ENCODE peak calls at places on chromosomes 5 and 9, in six cellular contexts. One of them, this sample, is unnamed.

GRCh38 chr5:85453026-85453349 is 1068.3 kb upstream of the EDIL3 start:
- DNase-seq in RWPE1: no peak
- DNase-seq in mammary epithelial cell: no peak
- DNase-seq in astrocyte of the spinal cord: no peak
- DNase-seq in lower leg skin: no peak
- DNase-seq in upper lobe of right lung: no peak
- DNase-seq in this sample: no peak

GRCh38 chr5:127634007-127634406 is 14.9 kb upstream of the CTXN3 start:
- DNase-seq in lower leg skin: no peak
- DNase-seq in RWPE1: no peak
- DNase-seq in mammary epithelial cell: no peak
- DNase-seq in astrocyte of the spinal cord: no peak
- DNase-seq in upper lobe of right lung: no peak
- DNase-seq in this sample: no peak

GRCh38 chr5:14364576-14365472 is 216.8 kb upstream of the OTULINL start:
- DNase-seq in astrocyte of the spinal cord: no peak
- DNase-seq in upper lobe of right lung: no peak
- DNase-seq in mammary epithelial cell: peak
- DNase-seq in lower leg skin: no peak
- DNase-seq in RWPE1: peak
- DNase-seq in this sample: no peak

GRCh38 chr5:7779019-7779662 is 71.8 kb downstream of the CFAP90 start:
- DNase-seq in upper lobe of right lung: no peak
- DNase-seq in astrocyte of the spinal cord: no peak
- DNase-seq in mammary epithelial cell: no peak
- DNase-seq in RWPE1: no peak
- DNase-seq in lower leg skin: no peak
- DNase-seq in this sample: no peak

GRCh38 chr9:134475051-134475790 is 149.0 kb downstream of the RXRA start:
- DNase-seq in upper lobe of right lung: no peak
- DNase-seq in RWPE1: no peak
- DNase-seq in astrocyte of the spinal cord: peak
- DNase-seq in lower leg skin: peak
- DNase-seq in mammary epithelial cell: no peak
- DNase-seq in this sample: peak

GRCh38 chr5:137462816-137463520 is 36.2 kb downstream of the SPOCK1 start:
- DNase-seq in RWPE1: no peak
- DNase-seq in mammary epithelial cell: no peak
- DNase-seq in lower leg skin: no peak
- DNase-seq in astrocyte of the spinal cord: no peak
- DNase-seq in upper lobe of right lung: no peak
- DNase-seq in this sample: peak

GRCh38 chr5:177327539-177328522 is 16.1 kb upstream of the MXD3 start:
- DNase-seq in upper lobe of right lung: peak
- DNase-seq in lower leg skin: no peak
- DNase-seq in RWPE1: peak
- DNase-seq in mammary epithelial cell: peak
- DNase-seq in astrocyte of the spinal cord: peak
- DNase-seq in this sample: no peak

GRCh38 chr9:79780559-79780958 is 208.8 kb downstream of the TLE4 start:
- DNase-seq in upper lobe of right lung: no peak
- DNase-seq in lower leg skin: no peak
- DNase-seq in astrocyte of the spinal cord: no peak
- DNase-seq in RWPE1: no peak
- DNase-seq in mammary epithelial cell: no peak
- DNase-seq in this sample: no peak

GRCh38 chr9:128073260-128073886 is 5.3 kb downstream of the SLC25A25 start:
- DNase-seq in upper lobe of right lung: no peak
- DNase-seq in mammary epithelial cell: no peak
- DNase-seq in astrocyte of the spinal cord: no peak
- DNase-seq in RWPE1: no peak
- DNase-seq in lower leg skin: no peak
- DNase-seq in this sample: no peak

GRCh38 chr9:35397923-35398322 is 92.0 kb upstream of the RUSC2 start:
- DNase-seq in upper lobe of right lung: no peak
- DNase-seq in astrocyte of the spinal cord: no peak
- DNase-seq in RWPE1: no peak
- DNase-seq in lower leg skin: no peak
- DNase-seq in mammary epithelial cell: no peak
- DNase-seq in this sample: no peak

GRCh38 chr9:116786737-116787136 is 99.6 kb downstream of the TRIM32 start:
- DNase-seq in RWPE1: no peak
- DNase-seq in upper lobe of right lung: no peak
- DNase-seq in mammary epithelial cell: peak
- DNase-seq in lower leg skin: no peak
- DNase-seq in astrocyte of the spinal cord: no peak
- DNase-seq in this sample: no peak

GRCh38 chr9:136093995-136094881 is 851 bp downstream of the NACC2 start:
- DNase-seq in upper lobe of right lung: peak
- DNase-seq in RWPE1: peak
- DNase-seq in astrocyte of the spinal cord: peak
- DNase-seq in mammary epithelial cell: peak
- DNase-seq in lower leg skin: no peak
- DNase-seq in this sample: peak

GRCh38 chr9:4970970-4971641 is 14.0 kb upstream of the JAK2 start:
- DNase-seq in RWPE1: no peak
- DNase-seq in astrocyte of the spinal cord: no peak
- DNase-seq in mammary epithelial cell: no peak
- DNase-seq in upper lobe of right lung: no peak
- DNase-seq in lower leg skin: no peak
- DNase-seq in this sample: no peak

GRCh38 chr5:108556414-108556813 is 174.5 kb upstream of the FBXL17 start:
- DNase-seq in astrocyte of the spinal cord: no peak
- DNase-seq in upper lobe of right lung: no peak
- DNase-seq in mammary epithelial cell: no peak
- DNase-seq in RWPE1: no peak
- DNase-seq in lower leg skin: no peak
- DNase-seq in this sample: no peak

GRCh38 chr9:69379250-69379982 is 54.4 kb downstream of the ENTREP1 start:
- DNase-seq in astrocyte of the spinal cord: peak
- DNase-seq in upper lobe of right lung: no peak
- DNase-seq in RWPE1: peak
- DNase-seq in mammary epithelial cell: peak
- DNase-seq in lower leg skin: no peak
- DNase-seq in this sample: peak

GRCh38 chr5:134245101-134245604 is 19.3 kb upstream of the PPP2CA start:
- DNase-seq in upper lobe of right lung: no peak
- DNase-seq in RWPE1: peak
- DNase-seq in lower leg skin: no peak
- DNase-seq in astrocyte of the spinal cord: peak
- DNase-seq in mammary epithelial cell: peak
- DNase-seq in this sample: peak

GRCh38 chr5:36447776-36448175 is 146.1 kb upstream of the RANBP3L start:
- DNase-seq in lower leg skin: no peak
- DNase-seq in astrocyte of the spinal cord: no peak
- DNase-seq in mammary epithelial cell: peak
- DNase-seq in upper lobe of right lung: no peak
- DNase-seq in RWPE1: no peak
- DNase-seq in this sample: no peak

GRCh38 chr5:92780057-92780456 is 801.0 kb downstream of the NR2F1-AS1 start:
- DNase-seq in lower leg skin: no peak
- DNase-seq in astrocyte of the spinal cord: no peak
- DNase-seq in mammary epithelial cell: no peak
- DNase-seq in upper lobe of right lung: no peak
- DNase-seq in RWPE1: no peak
- DNase-seq in this sample: no peak

GRCh38 chr9:98834386-98834785 is 26.9 kb downstream of the GALNT12 start:
- DNase-seq in astrocyte of the spinal cord: no peak
- DNase-seq in mammary epithelial cell: no peak
- DNase-seq in lower leg skin: no peak
- DNase-seq in upper lobe of right lung: no peak
- DNase-seq in RWPE1: no peak
- DNase-seq in this sample: no peak

GRCh38 chr9:105426657-105427056 is 21.2 kb upstream of the FSD1L start:
- DNase-seq in mammary epithelial cell: no peak
- DNase-seq in RWPE1: no peak
- DNase-seq in lower leg skin: no peak
- DNase-seq in astrocyte of the spinal cord: no peak
- DNase-seq in upper lobe of right lung: no peak
- DNase-seq in this sample: no peak

GRCh38 chr9:105421864-105422263 is 26.0 kb upstream of the FSD1L start:
- DNase-seq in upper lobe of right lung: no peak
- DNase-seq in lower leg skin: no peak
- DNase-seq in mammary epithelial cell: no peak
- DNase-seq in RWPE1: no peak
- DNase-seq in astrocyte of the spinal cord: no peak
- DNase-seq in this sample: no peak

GRCh38 chr9:105421154-105421553 is 26.7 kb upstream of the FSD1L start:
- DNase-seq in mammary epithelial cell: no peak
- DNase-seq in upper lobe of right lung: no peak
- DNase-seq in lower leg skin: no peak
- DNase-seq in astrocyte of the spinal cord: no peak
- DNase-seq in RWPE1: no peak
- DNase-seq in this sample: no peak

GRCh38 chr9:105431413-105432246 is 16.2 kb upstream of the FSD1L start:
- DNase-seq in lower leg skin: no peak
- DNase-seq in astrocyte of the spinal cord: no peak
- DNase-seq in upper lobe of right lung: no peak
- DNase-seq in RWPE1: no peak
- DNase-seq in mammary epithelial cell: no peak
- DNase-seq in this sample: no peak

GRCh38 chr9:105425817-105426433 is 21.9 kb upstream of the FSD1L start:
- DNase-seq in lower leg skin: no peak
- DNase-seq in mammary epithelial cell: no peak
- DNase-seq in RWPE1: peak
- DNase-seq in astrocyte of the spinal cord: peak
- DNase-seq in upper lobe of right lung: no peak
- DNase-seq in this sample: peak
- TF ChIP-seq CTCF in lower leg skin: no peak
- TF ChIP-seq CTCF in mammary epithelial cell: peak
- TF ChIP-seq CTCF in RWPE1: peak
- TF ChIP-seq CTCF in astrocyte of the spinal cord: peak
- TF ChIP-seq CTCF in upper lobe of right lung: peak
- TF ChIP-seq CTCF in this sample: peak

GRCh38 chr5:159552751-159553150 is 222.5 kb upstream of the IL12B start:
- DNase-seq in mammary epithelial cell: peak
- DNase-seq in lower leg skin: no peak
- DNase-seq in RWPE1: peak
- DNase-seq in upper lobe of right lung: no peak
- DNase-seq in astrocyte of the spinal cord: peak
- DNase-seq in this sample: peak

GRCh38 chr5:159549046-159549445 is 218.8 kb upstream of the IL12B start:
- DNase-seq in mammary epithelial cell: no peak
- DNase-seq in lower leg skin: no peak
- DNase-seq in astrocyte of the spinal cord: no peak
- DNase-seq in RWPE1: no peak
- DNase-seq in upper lobe of right lung: no peak
- DNase-seq in this sample: peak

GRCh38 chr5:159547466-159548195 is 217.3 kb upstream of the IL12B start:
- DNase-seq in RWPE1: no peak
- DNase-seq in lower leg skin: no peak
- DNase-seq in mammary epithelial cell: no peak
- DNase-seq in upper lobe of right lung: no peak
- DNase-seq in astrocyte of the spinal cord: no peak
- DNase-seq in this sample: peak

GRCh38 chr5:159550951-159551350 is 220.7 kb upstream of the IL12B start:
- DNase-seq in mammary epithelial cell: no peak
- DNase-seq in RWPE1: no peak
- DNase-seq in lower leg skin: no peak
- DNase-seq in upper lobe of right lung: no peak
- DNase-seq in astrocyte of the spinal cord: no peak
- DNase-seq in this sample: peak

GRCh38 chr5:159548517-159548916 is 218.2 kb upstream of the IL12B start:
- DNase-seq in lower leg skin: peak
- DNase-seq in mammary epithelial cell: no peak
- DNase-seq in upper lobe of right lung: no peak
- DNase-seq in RWPE1: no peak
- DNase-seq in astrocyte of the spinal cord: no peak
- DNase-seq in this sample: peak
- TF ChIP-seq CTCF in lower leg skin: no peak
- TF ChIP-seq CTCF in mammary epithelial cell: no peak
- TF ChIP-seq CTCF in upper lobe of right lung: no peak
- TF ChIP-seq CTCF in RWPE1: no peak
- TF ChIP-seq CTCF in astrocyte of the spinal cord: no peak
- TF ChIP-seq CTCF in this sample: peak

DNA sequence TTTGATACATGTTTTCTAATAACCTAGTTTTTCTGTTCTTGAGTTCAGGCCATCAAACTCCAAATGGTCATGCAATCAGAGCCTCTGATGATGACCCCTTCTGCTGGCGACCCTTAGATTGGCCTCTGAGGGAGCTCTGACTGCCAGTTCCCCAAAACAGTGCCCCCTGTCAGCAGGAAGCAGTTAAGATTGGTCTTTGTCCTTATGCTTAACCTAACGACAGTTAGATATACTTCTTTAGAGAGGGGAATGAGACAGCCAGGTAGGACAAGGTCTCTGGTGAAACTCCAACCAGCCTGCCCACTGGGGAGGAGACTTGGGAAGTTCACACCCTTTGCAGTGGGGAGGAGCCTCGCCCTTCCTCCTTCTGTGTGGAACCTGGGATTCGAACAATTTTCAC is 390.4 kb upstream of the KIF2A start:
- DNase-seq in mammary epithelial cell: no peak
- DNase-seq in upper lobe of right lung: no peak
- DNase-seq in lower leg skin: no peak
- DNase-seq in RWPE1: no peak
- DNase-seq in astrocyte of the spinal cord: no peak
- DNase-seq in this sample: no peak
- TF ChIP-seq CTCF in mammary epithelial cell: no peak
- TF ChIP-seq CTCF in upper lobe of right lung: no peak
- TF ChIP-seq CTCF in lower leg skin: no peak
- TF ChIP-seq CTCF in RWPE1: no peak
- TF ChIP-seq CTCF in astrocyte of the spinal cord: no peak
- TF ChIP-seq CTCF in this sample: no peak

GRCh38 chr9:90896231-90896630 is 94.6 kb downstream of the SYK start:
- DNase-seq in astrocyte of the spinal cord: no peak
- DNase-seq in mammary epithelial cell: no peak
- DNase-seq in lower leg skin: no peak
- DNase-seq in RWPE1: no peak
- DNase-seq in upper lobe of right lung: no peak
- DNase-seq in this sample: no peak

GRCh38 chr9:90900130-90900529 is 98.5 kb downstream of the SYK start:
- DNase-seq in mammary epithelial cell: no peak
- DNase-seq in RWPE1: no peak
- DNase-seq in astrocyte of the spinal cord: no peak
- DNase-seq in upper lobe of right lung: no peak
- DNase-seq in lower leg skin: no peak
- DNase-seq in this sample: peak

GRCh38 chr9:90895786-90896185 is 94.2 kb downstream of the SYK start:
- DNase-seq in astrocyte of the spinal cord: no peak
- DNase-seq in mammary epithelial cell: no peak
- DNase-seq in RWPE1: no peak
- DNase-seq in upper lobe of right lung: no peak
- DNase-seq in lower leg skin: no peak
- DNase-seq in this sample: no peak

GRCh38 chr9:90899287-90899686 is 97.7 kb downstream of the SYK start:
- DNase-seq in RWPE1: no peak
- DNase-seq in astrocyte of the spinal cord: no peak
- DNase-seq in upper lobe of right lung: no peak
- DNase-seq in lower leg skin: no peak
- DNase-seq in mammary epithelial cell: no peak
- DNase-seq in this sample: no peak

GRCh38 chr9:90898229-90898628 is 96.6 kb downstream of the SYK start:
- DNase-seq in mammary epithelial cell: no peak
- DNase-seq in RWPE1: no peak
- DNase-seq in lower leg skin: no peak
- DNase-seq in astrocyte of the spinal cord: no peak
- DNase-seq in upper lobe of right lung: no peak
- DNase-seq in this sample: no peak
- TF ChIP-seq CTCF in mammary epithelial cell: peak
- TF ChIP-seq CTCF in RWPE1: no peak
- TF ChIP-seq CTCF in lower leg skin: no peak
- TF ChIP-seq CTCF in astrocyte of the spinal cord: peak
- TF ChIP-seq CTCF in upper lobe of right lung: no peak
- TF ChIP-seq CTCF in this sample: peak